ENCODE peak calls at places on chromosomes 12 and 14, in six cellular contexts. N is AG04450, G is HL-60, I is tibial artery, R is Karpas-422, E is heart right ventricle. L is an unnamed sample.

GRCh38 chr12:27602516-27602915 is 78.5 kb downstream of the PPFIBP1 start:
- DNase-seq in E (no peak), I (no peak), N (no peak), G (no peak), R (no peak), L (no peak)

GRCh38 chr12:10716704-10717315 is 6.3 kb downstream of the YBX3 start:
- DNase-seq in I (peak), R (no peak), N (peak), G (no peak), E (peak), L (no peak)

GRCh38 chr12:86186449-86186848 is 69.7 kb downstream of the MGAT4C start:
- DNase-seq in R (no peak), E (no peak), N (no peak), G (no peak), I (no peak), L (no peak)

GRCh38 chr12:94099191-94099983 is 49.0 kb upstream of the PLXNC1 start:
- DNase-seq in I (no peak), R (no peak), N (peak), G (no peak), E (no peak), L (no peak)

GRCh38 chr12:24366514-24366913 is 417.0 kb upstream of the SOX5 start:
- DNase-seq in E (no peak), I (no peak), N (no peak), G (no peak), R (no peak), L (no peak)

GRCh38 chr12:130803707-130804106 is 35.3 kb downstream of the STX2 start:
- DNase-seq in I (no peak), R (no peak), N (no peak), G (no peak), E (no peak), L (no peak)

GRCh38 chr12:81021834-81022233 is 56.0 kb upstream of the ACSS3 start:
- DNase-seq in G (no peak), I (no peak), R (no peak), N (no peak), E (no peak), L (no peak)

GRCh38 chr12:12800406-12801180 is 12.6 kb upstream of the DDX47 start:
- DNase-seq in G (no peak), R (no peak), N (peak), I (no peak), E (no peak), L (no peak)

GRCh38 chr12:108123382-108123781 is 5.7 kb upstream of the WSCD2 start:
- DNase-seq in R (no peak), G (no peak), E (no peak), N (no peak), I (no peak), L (no peak)

GRCh38 chr12:39440781-39441180 is 2.1 kb downstream of the KIF21A start:
- DNase-seq in E (no peak), N (no peak), G (no peak), I (no peak), R (no peak), L (no peak)

GRCh38 chr12:44193281-44193680 is 357.4 kb downstream of the TMEM117 start:
- DNase-seq in R (no peak), E (no peak), N (no peak), I (no peak), G (no peak), L (no peak)

GRCh38 chr12:130031571-130032189 is 127.9 kb upstream of the TMEM132D start:
- DNase-seq in R (peak), G (peak), N (no peak), I (peak), E (peak), L (peak)

GRCh38 chr12:88957358-88957757 is 377.1 kb upstream of the KITLG start:
- DNase-seq in R (no peak), N (no peak), E (no peak), G (no peak), I (no peak), L (no peak)

GRCh38 chr14:24430143-24430681 is 458 bp downstream of the KHNYN start:
- DNase-seq in I (peak), R (peak), N (no peak), G (no peak), E (peak), L (peak)

GRCh38 chr12:99618657-99619056 is 28.9 kb upstream of the GARIN6 start:
- DNase-seq in I (no peak), N (no peak), G (no peak), E (no peak), R (no peak), L (no peak)

DNA sequence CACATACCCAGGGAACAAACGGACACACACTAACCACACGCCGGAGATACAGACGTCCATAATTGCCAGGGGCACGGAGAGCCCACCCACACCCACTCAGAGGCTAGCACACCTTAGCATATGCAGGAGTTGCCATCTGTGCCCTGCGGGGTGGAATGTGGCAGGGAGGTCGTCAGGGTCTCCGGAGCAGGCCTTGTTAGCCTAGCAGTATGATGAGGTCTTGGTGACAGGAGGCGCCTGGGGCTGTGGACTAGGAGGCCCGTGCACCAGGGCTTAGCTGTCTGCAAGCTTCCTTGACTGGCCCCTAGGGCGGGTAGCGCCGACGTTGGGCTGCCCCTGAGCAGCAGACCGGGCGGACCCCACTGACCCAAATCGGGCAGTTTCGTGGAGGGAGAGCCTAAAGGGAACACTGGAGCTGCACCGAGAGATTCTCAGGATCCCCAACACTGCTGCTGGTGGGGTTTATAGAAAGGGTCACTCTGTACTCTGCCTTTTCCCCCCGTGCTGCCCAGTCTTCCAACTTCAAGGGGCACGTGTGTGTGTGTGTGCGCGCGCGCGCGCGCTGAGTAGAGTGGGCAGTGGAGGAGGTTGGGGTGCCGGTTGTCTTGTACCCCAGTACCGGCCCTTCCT is 9.9 kb downstream of the STAC3 start:
- DNase-seq in N (no peak), I (no peak), G (no peak), E (no peak), R (peak), L (no peak)
- H3K27ac ChIP-seq in N (no peak), I (no peak), G (no peak), E (no peak), R (peak), L (no peak)

GRCh38 chr14:21039585-21040369 is 2.4 kb upstream of the RNASE7 start:
- DNase-seq in I (no peak), N (peak), R (peak), G (no peak), E (no peak), L (no peak)
- H3K27ac ChIP-seq in I (peak), N (no peak), R (no peak), G (no peak), E (no peak), L (peak)

GRCh38 chr14:23070262-23071129 is 13.2 kb upstream of the CDH24 start:
- DNase-seq in R (peak), E (no peak), N (no peak), G (no peak), I (no peak), L (no peak)

GRCh38 chr14:23074906-23075305 is 17.6 kb upstream of the CDH24 start:
- DNase-seq in G (no peak), R (no peak), I (no peak), E (no peak), N (no peak), L (no peak)

GRCh38 chr14:23071244-23071974 is 14.1 kb upstream of the CDH24 start:
- DNase-seq in G (peak), R (peak), N (peak), I (peak), E (peak), L (no peak)

GRCh38 chr14:23069413-23069806 is 12.1 kb upstream of the CDH24 start:
- DNase-seq in R (no peak), E (no peak), N (no peak), G (no peak), I (no peak), L (no peak)

DNA sequence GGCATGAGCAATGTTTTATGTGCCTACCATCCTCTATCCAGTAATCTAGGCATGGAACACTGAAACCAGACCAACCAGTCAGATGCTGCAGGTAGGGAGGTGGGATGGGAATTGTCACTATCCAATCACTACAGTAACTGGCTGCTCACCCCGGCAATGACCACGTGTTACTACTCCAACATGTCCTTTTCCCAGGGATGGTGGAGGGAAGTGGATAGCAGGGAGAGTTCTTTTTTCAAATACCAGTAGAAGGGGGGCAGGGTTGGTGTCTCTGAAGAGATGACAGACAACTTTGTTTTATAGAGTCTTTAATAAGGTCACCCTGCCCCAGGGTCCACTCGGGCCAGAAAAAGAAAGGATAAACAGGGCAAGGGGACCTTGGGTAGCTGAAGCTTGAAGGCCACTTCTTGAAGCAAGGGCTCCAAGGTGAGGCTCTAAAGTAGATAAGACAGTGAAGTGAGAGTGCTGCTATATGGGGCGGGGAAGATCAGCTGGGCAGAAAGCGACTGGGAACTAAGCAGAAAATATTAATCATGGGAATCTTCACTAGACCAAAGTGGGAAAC is 14.7 kb upstream of the CDH24 start:
- DNase-seq in R (no peak), G (no peak), E (no peak), N (no peak), I (no peak), L (no peak)
- H3K27ac ChIP-seq in R (peak), G (peak), E (peak), N (peak), I (peak), L (peak)

DNA sequence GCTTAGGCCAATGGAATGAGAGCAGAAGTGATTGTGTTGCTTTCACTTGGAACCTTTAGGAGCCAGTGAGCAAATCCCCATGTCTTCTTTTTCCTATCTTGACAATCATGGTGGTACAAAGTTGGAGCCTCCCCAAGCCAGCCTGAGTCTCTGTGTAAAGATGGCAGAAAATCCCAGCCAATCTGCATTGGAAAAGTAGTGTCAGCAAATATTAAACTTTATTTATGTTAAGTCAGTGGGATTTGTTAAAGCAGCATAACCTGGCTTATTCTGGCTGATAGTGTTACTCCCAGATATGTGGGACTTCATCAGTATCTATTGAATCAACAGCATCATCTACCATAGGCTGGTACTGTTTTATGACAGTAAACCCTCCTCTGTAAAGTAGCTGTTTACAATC is 2.2 kb upstream of the NUAK1 start:
- DNase-seq in G (no peak), E (no peak), N (no peak), I (no peak), R (no peak), L (no peak)
- H3K27ac ChIP-seq in G (no peak), E (peak), N (no peak), I (no peak), R (no peak), L (peak)

DNA sequence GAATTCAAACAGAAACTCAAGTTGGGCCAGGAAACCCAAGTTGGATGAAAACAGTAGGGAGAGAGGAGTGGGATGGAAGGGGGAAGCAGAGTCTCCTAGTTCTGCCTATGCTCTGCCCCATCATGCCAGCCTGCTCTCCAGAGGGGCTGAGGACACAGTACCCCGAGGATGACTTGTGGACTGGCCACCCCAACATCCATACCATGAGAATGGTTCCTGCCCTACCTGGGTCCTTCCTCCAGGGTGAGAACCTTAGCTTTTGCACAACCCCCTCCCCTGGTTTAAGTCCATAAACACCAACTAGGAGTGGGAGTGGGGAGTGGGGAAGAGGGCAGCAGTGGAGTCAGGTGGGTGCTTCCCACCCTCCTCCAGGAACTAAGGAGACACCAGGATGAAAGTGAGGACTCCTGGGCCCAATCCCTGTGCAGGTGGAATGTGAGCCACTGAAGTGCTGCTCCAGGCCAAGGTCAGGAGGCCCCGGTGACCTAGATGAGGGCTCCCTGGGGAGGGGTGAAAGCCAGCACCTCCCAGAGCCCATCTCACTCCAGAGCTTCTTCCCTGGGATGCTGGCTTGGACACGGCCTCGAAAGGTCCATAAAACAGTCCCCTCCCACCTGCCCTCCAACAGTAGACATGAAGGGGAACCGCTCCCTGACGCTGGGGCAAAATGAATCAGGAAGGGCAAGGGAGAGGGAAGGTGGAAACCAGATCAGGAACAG is 6.6 kb downstream of the ZNF385A start:
- DNase-seq in N (no peak), G (no peak), E (no peak), I (no peak), R (no peak), L (no peak)
- H3K27ac ChIP-seq in N (no peak), G (no peak), E (no peak), I (no peak), R (no peak), L (peak)

GRCh38 chr12:46218509-46219095 is 50.2 kb downstream of the SLC38A1 start:
- DNase-seq in N (no peak), I (no peak), R (no peak), E (no peak), G (no peak), L (no peak)
- H3K27ac ChIP-seq in N (no peak), I (no peak), R (peak), E (no peak), G (no peak), L (no peak)

DNA sequence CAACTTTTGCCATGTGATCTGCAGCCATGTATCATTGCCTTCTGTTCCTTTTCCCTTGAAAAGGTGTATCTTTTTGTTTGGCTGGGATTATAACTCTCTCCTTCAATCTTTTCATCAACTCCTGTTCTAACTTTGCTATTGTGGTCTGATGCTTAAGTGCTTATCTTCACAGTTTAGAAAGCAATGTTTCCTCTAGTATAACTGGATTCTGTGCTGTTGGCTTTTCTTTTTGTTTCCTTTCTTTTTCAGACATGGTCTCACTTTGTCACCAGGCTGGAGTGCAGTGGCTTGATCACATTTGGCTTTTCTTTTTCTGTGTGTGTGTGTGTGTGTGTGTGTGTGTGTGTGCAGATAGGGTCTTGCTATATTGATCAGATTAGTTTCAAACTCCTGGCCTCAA is 35.7 kb downstream of the JAG2 start:
- DNase-seq in E (no peak), N (no peak), G (no peak), I (no peak), R (no peak), L (no peak)
- H3K27ac ChIP-seq in E (no peak), N (no peak), G (no peak), I (no peak), R (no peak), L (no peak)

GRCh38 chr12:47757840-47758583 is 668 bp downstream of the RAPGEF3 start:
- DNase-seq in I (no peak), E (peak), N (no peak), G (no peak), R (no peak), L (peak)
- H3K27ac ChIP-seq in I (peak), E (peak), N (no peak), G (no peak), R (no peak), L (peak)

DNA sequence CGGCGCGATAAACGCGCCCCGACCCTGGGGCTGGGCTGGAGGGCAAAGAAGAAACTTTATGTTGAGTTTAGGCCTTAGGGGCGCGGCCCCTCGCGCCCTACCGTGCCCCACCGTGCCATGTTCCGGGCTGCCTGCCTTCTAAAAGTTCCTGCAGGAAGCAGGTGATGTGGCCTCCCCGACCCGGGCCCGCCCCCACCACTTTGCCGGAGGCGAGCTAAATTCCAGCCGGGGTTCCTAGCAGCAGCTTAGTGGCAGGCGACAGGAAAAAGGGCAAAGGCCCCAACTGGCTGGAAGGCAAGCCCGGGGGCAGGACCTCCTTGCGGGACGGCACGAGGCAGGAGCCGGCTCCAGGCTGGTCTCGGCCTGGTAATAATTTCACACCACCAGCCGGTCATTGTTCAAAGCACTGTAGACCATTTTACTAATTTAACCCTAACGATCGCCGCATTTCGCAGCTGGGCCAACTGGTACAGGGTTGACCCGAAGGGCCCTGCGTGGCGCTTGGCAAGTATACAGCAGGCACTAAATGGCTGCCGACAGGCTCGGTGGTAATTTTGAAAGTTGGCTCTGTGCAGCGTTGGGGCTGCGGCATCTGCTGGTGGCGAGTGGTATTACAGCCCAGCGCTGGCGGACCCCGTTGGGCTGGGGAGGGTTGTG is 895 bp upstream of the CCDC88C start:
- DNase-seq in I (peak), R (peak), E (peak), G (peak), N (no peak), L (no peak)
- H3K27ac ChIP-seq in I (no peak), R (peak), E (no peak), G (peak), N (no peak), L (peak)